ENCODE peak calls at places on chromosomes 7 and 10, in six cellular contexts. Y, K, D, S, W and L are unnamed samples.

GRCh38 chr7:26278769-26279168 is 12.9 kb upstream of the SNX10 start:
- DNase-seq in Y (no peak), K (no peak), D (no peak), S (no peak), W (no peak), L (no peak)

GRCh38 chr10:132150777-132151176 is 36.0 kb upstream of the DPYSL4 start:
- DNase-seq in Y (no peak), K (no peak), D (no peak), S (no peak), W (no peak), L (no peak)

GRCh38 chr7:143373255-143373794 is 7.8 kb upstream of the ZYX start:
- DNase-seq in Y (no peak), K (no peak), D (no peak), S (no peak), W (no peak), L (no peak)

GRCh38 chr7:44121761-44122420 is 1.5 kb downstream of the POLD2 start:
- DNase-seq in Y (no peak), K (no peak), D (no peak), S (no peak), W (no peak), L (no peak)

GRCh38 chr10:132061465-132062180 is 4.1 kb upstream of the JAKMIP3 start:
- DNase-seq in Y (no peak), K (no peak), D (no peak), S (no peak), W (no peak), L (no peak)

GRCh38 chr7:124171068-124171467 is 138.2 kb upstream of the TMEM229A start:
- DNase-seq in Y (no peak), K (peak), D (no peak), S (peak), W (no peak), L (no peak)

GRCh38 chr7:94133460-94133859 is 129.3 kb upstream of the BET1 start:
- DNase-seq in Y (no peak), K (no peak), D (no peak), S (no peak), W (no peak), L (peak)

GRCh38 chr10:71179382-71179781 is 33.0 kb upstream of the UNC5B start:
- DNase-seq in Y (no peak), K (no peak), D (no peak), S (no peak), W (no peak), L (no peak)

GRCh38 chr7:2321020-2321419 is 6.8 kb upstream of the SNX8 start:
- DNase-seq in Y (no peak), K (no peak), D (no peak), S (no peak), W (no peak), L (no peak)

GRCh38 chr7:20430664-20431063 is 100.0 kb downstream of the ITGB8 start:
- DNase-seq in Y (no peak), K (no peak), D (no peak), S (no peak), W (no peak), L (no peak)

GRCh38 chr10:53579773-53580172 is 807.2 kb upstream of the MBL2 start:
- DNase-seq in Y (no peak), K (no peak), D (no peak), S (no peak), W (no peak), L (no peak)

GRCh38 chr10:97571622-97572021 is 957 bp upstream of the ANKRD2 start:
- DNase-seq in Y (no peak), K (no peak), D (no peak), S (no peak), W (no peak), L (no peak)

GRCh38 chr7:11784808-11785536 is 47.0 kb downstream of the THSD7A start:
- DNase-seq in Y (no peak), K (no peak), D (no peak), S (no peak), W (no peak), L (no peak)

GRCh38 chr10:84054743-84055142 is 84.6 kb upstream of the GHITM start:
- DNase-seq in Y (no peak), K (no peak), D (no peak), S (no peak), W (no peak), L (no peak)

GRCh38 chr7:123594813-123595241 is 6.8 kb upstream of the ASB15 start:
- DNase-seq in Y (no peak), K (no peak), D (no peak), S (no peak), W (peak), L (no peak)

GRCh38 chr7:32256376-32256775 is 186.2 kb upstream of the PDE1C start:
- DNase-seq in Y (no peak), K (no peak), D (no peak), S (no peak), W (no peak), L (no peak)

GRCh38 chr7:134546903-134547737 is 1.8 kb upstream of the AKR1B15 start:
- DNase-seq in Y (peak), K (peak), D (no peak), S (peak), W (peak), L (no peak)

GRCh38 chr7:74134117-74134539 is 40.0 kb upstream of the EIF4H start:
- DNase-seq in Y (no peak), K (no peak), D (no peak), S (no peak), W (peak), L (no peak)

GRCh38 chr10:77332256-77332655 is 305.4 kb downstream of the KCNMA1 start:
- DNase-seq in Y (no peak), K (no peak), D (no peak), S (no peak), W (no peak), L (no peak)